ENCODE peak calls at places on chromosomes 4 and X, in five cellular contexts. R is HFF-Myc, X is transverse colon, U is OCI-LY7, A is lower leg skin. Q is an unnamed sample.

GRCh38 chrX:39017716-39018115 is 216.5 kb downstream of the MID1IP1 start:
- DNase-seq in U (no peak), R (no peak), X (no peak), A (no peak), Q (no peak)

GRCh38 chr4:18722748-18723191 is 701.2 kb upstream of the LCORL start:
- DNase-seq in A (no peak), U (no peak), R (no peak), X (peak), Q (no peak)

GRCh38 chr4:189049682-189050081 is 891.0 kb upstream of the FRG1 start:
- DNase-seq in X (no peak), U (no peak), R (no peak), A (no peak), Q (no peak)

GRCh38 chr4:9999956-10000551 is 21.2 kb downstream of the SLC2A9 start:
- DNase-seq in A (no peak), R (no peak), X (no peak), U (no peak), Q (no peak)

GRCh38 chr4:85956296-85956955 is 403.4 kb downstream of the MAPK10 start:
- DNase-seq in R (no peak), U (no peak), A (no peak), X (no peak), Q (no peak)

GRCh38 chr4:168615294-168615693 is 118.4 kb downstream of the PALLD start:
- DNase-seq in R (no peak), A (no peak), X (no peak), U (no peak), Q (peak)

GRCh38 chrX:11146411-11146810 is 35.3 kb downstream of the HCCS start:
- DNase-seq in A (no peak), X (no peak), R (no peak), U (no peak), Q (no peak)

GRCh38 chr4:118586357-118586790 is 98.8 kb upstream of the METTL14 start:
- DNase-seq in A (no peak), U (no peak), R (no peak), X (no peak), Q (peak)

GRCh38 chrX:40952855-40953254 is 132.4 kb upstream of the USP9X start:
- DNase-seq in U (no peak), X (no peak), R (no peak), A (no peak), Q (no peak)

GRCh38 chr4:56305390-56305789 is 81.9 kb downstream of the AASDH start:
- DNase-seq in R (no peak), X (no peak), U (no peak), A (no peak), Q (no peak)

GRCh38 chr4:25157071-25157470 is 3.2 kb downstream of the SEPSECS start:
- DNase-seq in A (no peak), X (no peak), U (no peak), R (no peak), Q (no peak)

GRCh38 chr4:25159837-25160713 is at the start of gene SEPSECS:
- DNase-seq in X (peak), R (peak), U (peak), A (peak), Q (peak)

GRCh38 chr4:25161599-25161960 is 1.3 kb upstream of the SEPSECS start:
- DNase-seq in X (no peak), A (no peak), R (no peak), U (peak), Q (no peak)

GRCh38 chr4:25160714-25161598 is 707 bp upstream of the SEPSECS start:
- DNase-seq in X (no peak), R (peak), A (no peak), U (peak), Q (no peak)

DNA sequence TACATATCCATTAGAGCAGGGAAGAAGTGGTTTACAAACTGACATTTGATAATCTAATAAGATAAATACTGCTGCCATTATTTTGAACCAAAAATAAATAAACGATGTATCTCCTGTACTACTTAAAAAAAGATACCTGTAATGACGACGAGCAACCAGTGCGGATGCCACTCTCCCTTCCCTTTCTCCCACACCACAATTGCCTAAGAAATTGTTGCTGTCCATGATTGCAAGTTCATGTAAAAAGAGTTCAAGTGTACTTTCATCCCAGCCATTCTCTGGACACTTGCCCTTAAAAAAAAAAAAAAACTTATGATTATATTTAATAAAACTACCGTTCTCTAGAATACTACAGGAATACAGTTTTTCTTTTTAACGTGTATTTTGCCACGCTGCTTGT is 1.4 kb downstream of the SEPSECS start:
- DNase-seq in A (no peak), U (no peak), X (no peak), R (no peak), Q (no peak)
- H3K4me3 ChIP-seq in A (no peak), U (peak), X (no peak), R (no peak), Q (no peak)

GRCh38 chr4:75724066-75724866 is at the start of gene USO1:
- DNase-seq in R (peak), X (peak), A (peak), U (peak), Q (peak)

GRCh38 chr4:75724867-75725724 is 719 bp downstream of the USO1 start:
- DNase-seq in X (peak), U (peak), R (no peak), A (peak), Q (peak)

GRCh38 chr4:75729836-75730235 is 5.5 kb downstream of the USO1 start:
- DNase-seq in A (no peak), R (no peak), U (no peak), X (no peak), Q (no peak)

GRCh38 chr4:75726577-75726976 is 2.2 kb downstream of the USO1 start:
- DNase-seq in X (no peak), R (no peak), A (no peak), U (no peak), Q (no peak)

GRCh38 chr4:75727073-75727472 is 2.7 kb downstream of the USO1 start:
- DNase-seq in R (no peak), X (no peak), A (no peak), U (no peak), Q (no peak)
- H3K4me3 ChIP-seq in R (peak), X (no peak), A (no peak), U (peak), Q (peak)

GRCh38 chr4:141569141-141569540 is 67.2 kb upstream of the IL15 start:
- DNase-seq in X (no peak), U (no peak), A (no peak), R (no peak), Q (no peak)
- H3K4me3 ChIP-seq in X (no peak), U (no peak), A (no peak), R (no peak), Q (no peak)

GRCh38 chr4:11039494-11040142 is 355.1 kb upstream of the CLNK start:
- DNase-seq in R (no peak), U (no peak), A (no peak), X (no peak), Q (no peak)

GRCh38 chr4:11042760-11043159 is 358.2 kb upstream of the CLNK start:
- DNase-seq in X (no peak), U (no peak), A (no peak), R (no peak), Q (no peak)

DNA sequence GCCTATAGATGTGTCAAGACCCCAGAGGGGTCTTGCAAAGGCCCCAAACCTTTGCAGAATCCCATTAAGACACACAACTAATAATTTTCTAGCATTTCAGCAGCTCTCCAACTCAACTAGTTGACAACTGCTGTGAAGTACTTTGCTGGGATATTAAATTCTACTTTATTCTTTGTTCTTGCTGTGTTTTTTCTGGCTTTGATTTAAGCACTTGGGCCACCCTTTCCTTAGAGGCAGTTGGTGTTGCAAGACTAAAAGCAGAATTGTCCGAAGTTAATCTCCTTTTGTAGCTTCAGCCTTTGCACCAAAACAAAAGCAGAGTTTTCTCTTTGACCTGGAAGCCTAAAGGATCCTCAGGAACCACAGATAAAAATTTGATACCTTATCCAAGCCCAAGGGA is 353.1 kb upstream of the CLNK start:
- DNase-seq in U (no peak), A (no peak), X (no peak), R (no peak), Q (no peak)
- H3K4me3 ChIP-seq in U (no peak), A (no peak), X (no peak), R (no peak), Q (no peak)

GRCh38 chr4:967113-968104 is 6.0 kb downstream of the DGKQ start:
- DNase-seq in A (no peak), R (no peak), X (no peak), U (no peak), Q (no peak)
- H3K4me3 ChIP-seq in A (no peak), R (no peak), X (no peak), U (no peak), Q (peak)

GRCh38 chr4:37464373-37464772 is 219.8 kb downstream of the NWD2 start:
- DNase-seq in A (no peak), U (no peak), X (no peak), R (no peak), Q (no peak)
- H3K4me3 ChIP-seq in A (no peak), U (no peak), X (peak), R (no peak), Q (no peak)

GRCh38 chr4:112560084-112560483 is 44.1 kb upstream of the NEUROG2 start:
- DNase-seq in A (no peak), X (no peak), R (no peak), U (peak), Q (no peak)
- H3K4me3 ChIP-seq in A (no peak), X (no peak), R (no peak), U (no peak), Q (no peak)

DNA sequence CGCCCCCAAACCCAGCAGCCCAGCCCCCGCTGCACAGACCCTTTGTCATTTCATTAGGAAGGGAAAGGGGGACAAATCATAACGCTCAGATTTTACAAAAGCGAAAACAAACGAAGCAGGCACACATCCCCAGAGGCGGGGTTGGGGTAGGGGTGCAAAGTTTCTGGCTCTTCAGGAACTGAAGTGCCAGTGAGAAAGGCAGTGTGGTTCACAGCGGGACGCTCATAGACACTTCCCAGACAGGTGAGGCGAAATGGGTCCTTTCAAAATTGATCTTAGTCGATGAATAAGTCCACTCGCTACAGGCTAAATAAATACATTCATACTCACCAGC is 1.2 kb upstream of the MBNL3 start:
- DNase-seq in A (no peak), X (peak), U (no peak), R (no peak), Q (no peak)
- H3K4me3 ChIP-seq in A (peak), X (peak), U (peak), R (peak), Q (peak)

Q was measured in skeletal muscle cell.